ENCODE peak calls at places on chromosomes 6 and 20, in ten cellular contexts. U is stomach; R is hepatocyte; A is CD4-positive, alpha-beta T cell; G is prostate gland; N is GM13976; X is left ventricle myocardium inferior; W is mesothelial cell of epicardium; J is foreskin fibroblast; D is mammary epithelial cell. V is an unnamed sample.

GRCh38 chr6:31495580-31495979 is 2.4 kb upstream of the MICB start:
- DNase-seq in D (peak), X (no peak), A (no peak), G (no peak), U (no peak), W (no peak), J (peak), N (no peak), R (no peak), V (no peak)

GRCh38 chr6:42339991-42340401 is 111.7 kb downstream of the TRERF1 start:
- DNase-seq in R (no peak), X (no peak), W (no peak), J (no peak), D (peak), G (no peak), A (no peak), N (peak), U (no peak), V (no peak)

GRCh38 chr6:98835149-98836024 is 1.0 kb downstream of the POU3F2 start:
- DNase-seq in A (no peak), W (no peak), G (no peak), N (peak), X (no peak), R (peak), J (peak), D (no peak), U (no peak), V (no peak)

GRCh38 chr20:55386686-55387085 is 618.6 kb downstream of the CBLN4 start:
- DNase-seq in W (no peak), N (no peak), U (no peak), J (no peak), D (peak), R (no peak), X (no peak), A (no peak), G (no peak), V (no peak)

GRCh38 chr6:167119680-167120556 is 3.0 kb upstream of the CCR6 start:
- DNase-seq in X (no peak), D (no peak), U (peak), J (no peak), G (no peak), A (peak), N (no peak), W (no peak), R (no peak), V (no peak)

GRCh38 chr6:76831299-76831698 is 632.0 kb downstream of the HTR1B start:
- DNase-seq in D (peak), A (no peak), R (no peak), N (no peak), W (no peak), X (no peak), J (no peak), G (no peak), U (no peak), V (no peak)

GRCh38 chr20:23686046-23686750 is 2.6 kb downstream of the CST4 start:
- DNase-seq in R (no peak), U (no peak), W (no peak), J (no peak), D (no peak), N (no peak), G (no peak), X (no peak), A (no peak), V (no peak)

GRCh38 chr6:2235782-2236495 is 9.5 kb downstream of the GMDS start:
- DNase-seq in A (no peak), D (no peak), U (no peak), N (no peak), X (no peak), J (no peak), W (no peak), G (peak), R (no peak), V (no peak)

GRCh38 chr20:49641683-49642649 is 71.7 kb downstream of the B4GALT5 start:
- DNase-seq in J (no peak), R (no peak), X (no peak), N (no peak), U (peak), D (peak), G (peak), A (no peak), W (no peak), V (no peak)

GRCh38 chr20:445514-446336 is 16.6 kb downstream of the TBC1D20 start:
- DNase-seq in W (no peak), R (no peak), J (no peak), X (no peak), G (no peak), D (no peak), A (no peak), N (no peak), U (peak), V (no peak)

GRCh38 chr20:38454556-38455473 is 17.8 kb upstream of the RALGAPB start:
- DNase-seq in J (no peak), G (no peak), D (no peak), A (no peak), R (no peak), W (no peak), X (no peak), N (no peak), U (no peak), V (no peak)

GRCh38 chr6:28809947-28810654 is 113.7 kb downstream of the TRIM27 start:
- DNase-seq in J (peak), G (no peak), A (no peak), R (no peak), W (no peak), D (no peak), U (no peak), X (no peak), N (no peak), V (no peak)

GRCh38 chr6:158752613-158753012 is 66.6 kb downstream of the EZR start:
- DNase-seq in G (no peak), J (peak), D (peak), A (no peak), U (peak), W (no peak), X (peak), R (no peak), N (no peak), V (no peak)

GRCh38 chr6:131831392-131831791 is 23.6 kb downstream of the ENPP1 start:
- DNase-seq in N (no peak), J (peak), W (no peak), A (no peak), U (no peak), G (no peak), X (no peak), R (no peak), D (no peak), V (no peak)

GRCh38 chr20:62614961-62615680 is 27.2 kb upstream of the SLCO4A1 start:
- DNase-seq in J (no peak), U (no peak), N (no peak), R (no peak), A (no peak), D (no peak), G (no peak), X (no peak), W (no peak), V (no peak)

GRCh38 chr20:48465271-48465670 is 362.5 kb downstream of the PREX1 start:
- DNase-seq in X (no peak), R (no peak), U (no peak), N (no peak), A (no peak), J (no peak), D (no peak), W (no peak), G (no peak), V (no peak)

GRCh38 chr6:81228912-81229540 is 523.5 kb downstream of the TENT5A start:
- DNase-seq in D (no peak), N (no peak), W (no peak), G (no peak), A (no peak), R (no peak), J (peak), X (no peak), U (no peak), V (no peak)

GRCh38 chr20:5863040-5863811 is 87.1 kb downstream of the TRMT6 start:
- DNase-seq in D (peak), X (peak), R (no peak), G (no peak), N (no peak), U (no peak), J (peak), W (no peak), A (no peak), V (peak)

GRCh38 chr20:10132391-10132790 is 86.2 kb upstream of the SNAP25 start:
- DNase-seq in G (no peak), W (no peak), D (no peak), U (no peak), J (no peak), R (no peak), X (no peak), A (no peak), N (no peak), V (no peak)

GRCh38 chr6:73372516-73372915 is 2.8 kb upstream of the OOEP start:
- DNase-seq in X (no peak), G (no peak), D (no peak), U (no peak), W (no peak), J (no peak), A (no peak), N (no peak), R (no peak), V (no peak)

GRCh38 chr20:50602432-50603088 is 88.8 kb downstream of the RIPOR3 start:
- DNase-seq in D (no peak), N (no peak), A (no peak), X (no peak), U (no peak), R (no peak), J (no peak), G (no peak), W (no peak), V (no peak)

GRCh38 chr20:16279320-16279719 is 293.9 kb downstream of the KIF16B start:
- DNase-seq in A (no peak), G (no peak), X (no peak), R (no peak), D (no peak), W (no peak), U (no peak), N (no peak), J (no peak), V (no peak)

GRCh38 chr6:3722785-3723184 is 28.7 kb downstream of the PXDC1 start:
- DNase-seq in X (no peak), N (no peak), R (no peak), J (peak), A (no peak), G (no peak), U (no peak), W (no peak), D (no peak), V (no peak)

GRCh38 chr6:122753688-122754056 is 25.8 kb upstream of the FABP7 start:
- DNase-seq in A (no peak), G (no peak), W (no peak), D (no peak), R (no peak), X (no peak), U (no peak), N (no peak), J (peak), V (no peak)

GRCh38 chr20:21729316-21729715 is 23.9 kb downstream of the PAX1 start:
- DNase-seq in R (no peak), A (no peak), U (no peak), X (no peak), N (no peak), W (no peak), G (no peak), D (no peak), J (no peak), V (no peak)

GRCh38 chr20:45518282-45518681 is 2.9 kb upstream of the SPINT3 start:
- DNase-seq in R (no peak), W (no peak), X (no peak), N (no peak), U (no peak), G (peak), J (peak), A (no peak), D (peak), V (no peak)

GRCh38 chr6:501891-502601 is 110.5 kb downstream of the IRF4 start:
- DNase-seq in A (no peak), R (no peak), W (no peak), X (no peak), G (no peak), J (no peak), U (no peak), D (no peak), N (peak), V (no peak)

GRCh38 chr6:47476794-47477496 is 644 bp upstream of the CD2AP start:
- DNase-seq in N (no peak), R (peak), W (no peak), A (no peak), D (no peak), G (no peak), X (no peak), J (no peak), U (no peak), V (no peak)

GRCh38 chr6:5746392-5747140 is 260.2 kb downstream of the NRN1 start:
- DNase-seq in U (no peak), J (peak), N (no peak), D (no peak), W (no peak), X (no peak), A (no peak), R (no peak), G (no peak), V (no peak)
- TF ChIP-seq CTCF in U (no peak), J (peak), N (no peak), D (no peak), W (no peak), X (peak), A (no peak), R (peak), G (no peak), V (no peak)

DNA sequence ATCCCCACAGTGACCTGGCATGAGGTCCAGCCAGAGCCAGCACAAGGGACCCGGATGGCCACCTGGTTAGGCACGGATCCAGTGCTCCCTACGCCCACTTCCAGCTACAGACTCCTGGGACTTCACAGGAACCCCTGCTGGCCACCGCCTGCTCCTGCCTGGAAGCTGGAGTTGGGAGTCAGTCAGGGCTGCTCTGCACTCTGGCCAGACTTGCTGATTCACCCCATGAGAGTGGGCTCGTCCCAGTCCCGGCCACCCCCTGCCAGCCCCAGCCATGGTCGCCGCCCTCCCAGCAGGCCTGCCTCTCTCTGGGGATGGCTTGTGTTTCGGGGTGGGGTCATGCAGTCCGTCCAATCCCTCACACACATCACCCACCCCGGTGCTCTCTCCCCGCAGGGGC is 125.8 kb downstream of the DLL1 start:
- DNase-seq in N (no peak), J (no peak), U (no peak), A (no peak), G (no peak), R (no peak), D (no peak), W (no peak), X (peak), V (peak)
- TF ChIP-seq CTCF in N (no peak), J (no peak), U (no peak), A (no peak), G (no peak), R (peak), D (no peak), W (no peak), X (peak), V (no peak)

GRCh38 chr20:25247666-25248500 is at the start of gene PYGB:
- DNase-seq in J (peak), X (peak), G (peak), U (peak), N (peak), R (peak), D (peak), A (peak), W (peak), V (peak)
- TF ChIP-seq CTCF in J (no peak), X (no peak), G (no peak), U (no peak), N (no peak), R (no peak), D (no peak), A (no peak), W (no peak), V (no peak)

DNA sequence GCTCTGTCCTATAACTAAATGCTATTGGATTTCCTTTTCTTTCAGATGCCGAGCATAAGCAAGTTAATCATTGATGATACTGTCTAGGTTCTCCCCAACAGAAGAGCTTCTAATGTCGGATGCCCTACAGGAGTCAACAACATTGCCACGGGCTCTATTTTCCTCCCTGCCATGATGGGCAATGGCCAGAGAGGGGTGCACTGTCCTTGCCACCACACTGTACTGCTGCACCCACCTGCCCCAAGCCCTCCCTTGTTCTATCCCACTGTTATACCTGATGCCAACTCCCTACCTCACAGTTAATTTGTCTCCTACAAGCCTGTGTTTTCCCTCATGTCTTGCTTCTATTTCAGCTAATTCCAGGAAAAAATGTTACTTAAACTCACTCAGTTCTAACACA is 773.6 kb upstream of the CHD6 start:
- DNase-seq in J (no peak), R (no peak), N (no peak), W (no peak), G (no peak), U (no peak), D (no peak), A (no peak), X (no peak), V (no peak)
- TF ChIP-seq CTCF in J (no peak), R (no peak), N (no peak), W (no peak), G (no peak), U (no peak), D (no peak), A (no peak), X (no peak), V (no peak)

GRCh38 chr6:18504232-18504596 is 117.1 kb downstream of the RNF144B start:
- DNase-seq in J (no peak), D (no peak), W (no peak), R (no peak), X (no peak), N (no peak), G (no peak), U (no peak), A (no peak), V (no peak)
- TF ChIP-seq CTCF in J (no peak), D (no peak), W (no peak), R (no peak), X (no peak), N (no peak), G (no peak), U (no peak), A (peak), V (peak)

GRCh38 chr20:57498425-57499400 is 26.2 kb downstream of the CTCFL start:
- DNase-seq in N (no peak), G (no peak), W (no peak), X (no peak), U (no peak), D (no peak), J (peak), A (peak), R (peak), V (no peak)
- TF ChIP-seq CTCF in N (peak), G (no peak), W (no peak), X (peak), U (no peak), D (peak), J (no peak), A (peak), R (peak), V (peak)

DNA sequence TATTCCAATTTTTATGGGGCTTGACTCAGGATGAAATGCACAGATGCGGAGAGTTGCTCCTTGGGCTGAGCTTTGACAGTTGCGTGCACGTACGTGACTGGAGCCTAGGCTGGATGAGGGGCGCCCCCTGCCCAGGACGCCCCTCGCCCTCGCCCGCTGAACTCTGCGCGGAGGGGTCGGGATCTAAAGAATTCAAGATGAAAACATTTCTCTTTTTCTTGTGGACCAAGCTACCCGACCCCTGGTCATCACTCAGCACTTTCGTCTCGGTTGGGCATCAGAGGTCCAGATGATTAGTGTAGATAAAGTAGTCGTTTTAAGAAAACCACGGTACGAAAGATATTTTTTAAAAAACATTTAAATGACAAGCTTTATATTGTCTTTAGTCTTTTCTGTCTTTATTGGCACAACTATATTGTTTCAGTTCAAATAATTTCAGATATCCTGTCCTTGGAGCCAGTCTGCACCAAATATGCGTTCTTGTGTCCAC is 745 bp downstream of the DTD1 start:
- DNase-seq in A (no peak), W (no peak), G (no peak), D (no peak), N (no peak), J (no peak), X (no peak), U (no peak), R (no peak), V (no peak)
- TF ChIP-seq CTCF in A (no peak), W (no peak), G (no peak), D (no peak), N (no peak), J (no peak), X (no peak), U (no peak), R (no peak), V (no peak)

GRCh38 chr20:61262514-61262913 is 10.5 kb downstream of the CDH4 start:
- DNase-seq in G (no peak), W (no peak), D (no peak), U (no peak), X (no peak), A (no peak), N (no peak), J (no peak), R (no peak), V (no peak)

GRCh38 chr20:61262036-61262435 is 10.0 kb downstream of the CDH4 start:
- DNase-seq in J (no peak), U (no peak), X (no peak), D (no peak), W (no peak), G (no peak), A (no peak), N (no peak), R (no peak), V (no peak)

GRCh38 chr20:61259741-61260140 is 7.7 kb downstream of the CDH4 start:
- DNase-seq in R (no peak), U (no peak), W (no peak), A (no peak), J (no peak), X (no peak), G (no peak), N (no peak), D (no peak), V (no peak)

GRCh38 chr20:61263084-61263695 is 11.1 kb downstream of the CDH4 start:
- DNase-seq in N (no peak), W (peak), U (no peak), R (peak), X (no peak), D (no peak), G (no peak), J (peak), A (peak), V (no peak)

GRCh38 chr20:61260905-61261304 is 8.8 kb downstream of the CDH4 start:
- DNase-seq in A (no peak), W (no peak), R (no peak), J (no peak), D (peak), U (no peak), N (no peak), G (no peak), X (no peak), V (no peak)
- TF ChIP-seq CTCF in A (no peak), W (no peak), R (peak), J (peak), D (peak), U (no peak), N (no peak), G (no peak), X (no peak), V (no peak)

GRCh38 chr6:127514396-127515227 is 4.5 kb downstream of the MTCL3 start:
- DNase-seq in G (no peak), W (no peak), J (peak), X (peak), N (peak), A (peak), U (no peak), R (peak), D (peak), V (no peak)

GRCh38 chr6:127516676-127517273 is 2.4 kb downstream of the MTCL3 start:
- DNase-seq in D (peak), N (peak), R (peak), J (peak), X (no peak), W (no peak), U (no peak), G (no peak), A (peak), V (no peak)

GRCh38 chr6:127513425-127513824 is 5.7 kb downstream of the MTCL3 start:
- DNase-seq in J (no peak), D (no peak), A (no peak), G (no peak), W (no peak), N (no peak), X (no peak), U (no peak), R (no peak), V (no peak)

GRCh38 chr6:127515794-127516675 is 3.1 kb downstream of the MTCL3 start:
- DNase-seq in J (peak), W (peak), U (peak), G (peak), N (peak), X (peak), A (peak), D (peak), R (peak), V (no peak)

GRCh38 chr6:127515234-127515793 is 3.8 kb downstream of the MTCL3 start:
- DNase-seq in R (peak), X (no peak), J (peak), G (no peak), W (no peak), N (peak), D (peak), U (no peak), A (no peak), V (no peak)
- TF ChIP-seq CTCF in R (no peak), X (no peak), J (no peak), G (no peak), W (no peak), N (no peak), D (no peak), U (no peak), A (no peak), V (no peak)